ENCODE peak calls at places on chromosome 10, in nine cellular contexts. S is AG04450; Q is endothelial cell; B is GM04504; O is choroid plexus epithelial cell; M is T-helper 9 cell; P is ELR; X is T47D; G is activated effector memory CD4-positive, alpha-beta T cell treated with Interleukin-2 at 50 U/mL for 16 hours. V is an unnamed sample.
A peak's percentile ranks its signal among the peaks of the same experiment; 100 is the strongest.

GRCh38 chr10:88318803-88319202 is 264.3 kb downstream of the RNLS start:
- DNase-seq in S (no peak), Q (no peak), B (no peak), O (peak; percentile 13), M (no peak), P (peak; percentile 15), X (no peak), G (no peak), V (peak; percentile 19)

GRCh38 chr10:1426786-1427185 is 310.5 kb downstream of the ADARB2 start:
- DNase-seq in S (no peak), Q (no peak), B (no peak), O (no peak), M (no peak), P (no peak), X (no peak), G (no peak), V (no peak)

GRCh38 chr10:125455855-125456254 is 227.1 kb downstream of the TEX36 start:
- DNase-seq in S (no peak), Q (no peak), B (no peak), O (no peak), M (no peak), P (no peak), X (no peak), G (no peak), V (no peak)

GRCh38 chr10:122282253-122282671 is 11.2 kb downstream of the BTBD16 start:
- DNase-seq in S (no peak), Q (no peak), B (no peak), O (no peak), M (no peak), P (peak; percentile 66), X (no peak), G (no peak), V (no peak)

GRCh38 chr10:15571570-15571969 is 148.2 kb downstream of the ITGA8 start:
- DNase-seq in S (peak; percentile 57), Q (no peak), B (no peak), O (peak; percentile 95), M (no peak), P (peak; percentile 23), X (no peak), G (no peak), V (no peak)

GRCh38 chr10:3126741-3127342 is 45.7 kb downstream of the PITRM1 start:
- DNase-seq in S (no peak), Q (no peak), B (no peak), O (peak; percentile 16), M (no peak), P (no peak), X (peak; percentile 52), G (no peak), V (no peak)

GRCh38 chr10:46541735-46542566 is 14.5 kb downstream of the GPRIN2 start:
- DNase-seq in S (no peak), Q (no peak), B (no peak), O (no peak), M (no peak), P (no peak), X (no peak), G (no peak), V (no peak)

GRCh38 chr10:20276127-20276979 is 460.1 kb downstream of the PLXDC2 start:
- DNase-seq in S (no peak), Q (no peak), B (no peak), O (peak; percentile 3), M (no peak), P (no peak), X (no peak), G (no peak), V (no peak)

GRCh38 chr10:1556496-1556895 is 180.8 kb downstream of the ADARB2 start:
- DNase-seq in S (no peak), Q (no peak), B (no peak), O (no peak), M (no peak), P (no peak), X (no peak), G (no peak), V (no peak)

GRCh38 chr10:12782537-12782936 is 219.0 kb downstream of the CCDC3 start:
- DNase-seq in S (no peak), Q (peak; percentile 68), B (no peak), O (peak; percentile 61), M (peak; percentile 12), P (peak; percentile 34), X (no peak), G (no peak), V (peak; percentile 15)

GRCh38 chr10:97373456-97373855 is 27.7 kb downstream of the RRP12 start:
- DNase-seq in S (no peak), Q (no peak), B (no peak), O (no peak), M (no peak), P (no peak), X (no peak), G (no peak), V (no peak)

V was measured in GM12864.